ENCODE peak calls at places on chromosomes 11 and 22, in six cellular contexts. M is lung; T is CD4-positive, CD25-positive, alpha-beta regulatory T cell; C is CD8-positive, alpha-beta T cell; I is cardiac muscle cell; X is SJSA1. U is an unnamed sample.
A peak's percentile ranks its signal among the peaks of the same experiment; 100 is the strongest.

GRCh38 chr11:83157755-83158473 is 983 bp downstream of the PCF11 start:
- DNase-seq in M (peak; percentile 60), T (peak; percentile 78), C (peak; percentile 64), I (peak; percentile 59), X (peak; percentile 45), U (no peak)

GRCh38 chr22:40138866-40139265 is 38.9 kb upstream of the TNRC6B start:
- DNase-seq in M (no peak), T (no peak), C (no peak), I (no peak), X (no peak), U (no peak)

GRCh38 chr22:42984397-42984796 is 30.6 kb downstream of the PACSIN2 start:
- DNase-seq in M (no peak), T (no peak), C (no peak), I (no peak), X (no peak), U (no peak)

GRCh38 chr11:1570896-1571759 is 943 bp downstream of the DUSP8 start:
- DNase-seq in M (no peak), T (no peak), C (peak; percentile 60), I (no peak), X (no peak), U (no peak)

GRCh38 chr11:31825453-31826391 is 14.6 kb upstream of the PAX6 start:
- DNase-seq in M (no peak), T (no peak), C (no peak), I (no peak), X (no peak), U (no peak)

GRCh38 chr11:116232364-116232801 is 540.4 kb downstream of the BUD13 start:
- DNase-seq in M (no peak), T (no peak), C (no peak), I (no peak), X (no peak), U (peak; percentile 49)

GRCh38 chr11:47943721-47944554 is 36.4 kb upstream of the PTPRJ start:
- DNase-seq in M (peak; percentile 66), T (no peak), C (no peak), I (no peak), X (no peak), U (no peak)

GRCh38 chr11:117189191-117189940 is 9.8 kb upstream of the TAGLN start:
- DNase-seq in M (no peak), T (no peak), C (peak; percentile 41), I (no peak), X (peak; percentile 11), U (no peak)

GRCh38 chr11:64747961-64748715 is 4.2 kb upstream of the RASGRP2 start:
- DNase-seq in M (no peak), T (no peak), C (no peak), I (peak; percentile 27), X (no peak), U (no peak)

GRCh38 chr11:34056672-34057071 is 5.1 kb downstream of the CAPRIN1 start:
- DNase-seq in M (no peak), T (no peak), C (no peak), I (no peak), X (no peak), U (no peak)

GRCh38 chr11:125314264-125315087 is 149.9 kb downstream of the PKNOX2 start:
- DNase-seq in M (no peak), T (no peak), C (no peak), I (no peak), X (no peak), U (no peak)

GRCh38 chr11:8863838-8864237 is 47.2 kb upstream of the AKIP1 start:
- DNase-seq in M (no peak), T (no peak), C (no peak), I (peak; percentile 41), X (no peak), U (no peak)

GRCh38 chr11:109223441-109223840 is 198.5 kb upstream of the C11orf87 start:
- DNase-seq in M (no peak), T (no peak), C (no peak), I (no peak), X (no peak), U (no peak)

GRCh38 chr11:33476945-33477584 is 219.9 kb downstream of the HIPK3 start:
- DNase-seq in M (no peak), T (no peak), C (no peak), I (peak; percentile 46), X (no peak), U (no peak)

GRCh38 chr11:86182976-86183584 is 61.5 kb upstream of the EED start:
- DNase-seq in M (no peak), T (peak; percentile 78), C (peak; percentile 63), I (no peak), X (no peak), U (no peak)

GRCh38 chr11:47004595-47005033 is 68.1 kb downstream of the CSTPP1 start:
- DNase-seq in M (peak; percentile 66), T (peak; percentile 25), C (no peak), I (peak; percentile 98), X (peak; percentile 58), U (peak; percentile 86)

GRCh38 chr11:1546077-1546535 is 26.0 kb downstream of the DUSP8 start:
- DNase-seq in M (no peak), T (no peak), C (no peak), I (no peak), X (no peak), U (no peak)

GRCh38 chr11:134997652-134998320 is 585.7 kb upstream of the B3GAT1 start:
- DNase-seq in M (no peak), T (no peak), C (no peak), I (no peak), X (no peak), U (no peak)

GRCh38 chr11:8067929-8068575 is 13.0 kb upstream of the TUB start:
- DNase-seq in M (no peak), T (no peak), C (no peak), I (peak; percentile 17), X (no peak), U (no peak)

GRCh38 chr22:43876866-43877509 is 14.7 kb upstream of the SULT4A1 start:
- DNase-seq in M (no peak), T (no peak), C (no peak), I (no peak), X (no peak), U (no peak)

GRCh38 chr11:102494216-102494615 is 36.3 kb downstream of the MMP7 start:
- DNase-seq in M (no peak), T (no peak), C (no peak), I (peak; percentile 80), X (peak; percentile 52), U (peak; percentile 82)

GRCh38 chr11:69840371-69841169 is 21.4 kb upstream of the FGF3 start:
- DNase-seq in M (no peak), T (no peak), C (no peak), I (no peak), X (peak; percentile 57), U (no peak)

GRCh38 chr22:45526263-45526662 is 23.6 kb downstream of the FBLN1 start:
- DNase-seq in M (no peak), T (no peak), C (no peak), I (no peak), X (no peak), U (no peak)

GRCh38 chr11:27722117-27722844 is 22.0 kb upstream of the BDNF start:
- DNase-seq in M (no peak), T (no peak), C (no peak), I (peak; percentile 53), X (peak; percentile 49), U (no peak)

GRCh38 chr11:94183886-94184264 is 55.2 kb downstream of the PANX1 start:
- DNase-seq in M (peak; percentile 80), T (peak; percentile 20), C (no peak), I (peak; percentile 80), X (peak; percentile 46), U (peak; percentile 31)

GRCh38 chr11:26350002-26350401 is 18.1 kb downstream of the ANO3 start:
- DNase-seq in M (no peak), T (no peak), C (no peak), I (no peak), X (no peak), U (no peak)

GRCh38 chr11:65436412-65437032 is 13.9 kb downstream of the NEAT1 start:
- DNase-seq in M (no peak), T (peak; percentile 21), C (peak; percentile 42), I (peak; percentile 48), X (no peak), U (no peak)

GRCh38 chr22:25359601-25360261 is 140.3 kb downstream of the CRYBB2 start:
- DNase-seq in M (no peak), T (no peak), C (no peak), I (no peak), X (no peak), U (no peak)

GRCh38 chr22:49150801-49151221 is 676.9 kb downstream of the BRD1 start:
- DNase-seq in M (no peak), T (no peak), C (no peak), I (no peak), X (no peak), U (no peak)

GRCh38 chr11:126790550-126790981 is 210.0 kb downstream of the KIRREL3 start:
- DNase-seq in M (no peak), T (no peak), C (no peak), I (peak; percentile 73), X (peak; percentile 81), U (peak; percentile 88)

GRCh38 chr11:77455740-77456139 is 18.2 kb downstream of the PAK1 start:
- DNase-seq in M (no peak), T (no peak), C (no peak), I (no peak), X (no peak), U (no peak)
- H3K4me3 ChIP-seq in M (no peak overlapping the region), T (no peak overlapping the region), C (no peak overlapping the region), I (no peak overlapping the region), X (no peak overlapping the region), U (no peak overlapping the region)

DNA sequence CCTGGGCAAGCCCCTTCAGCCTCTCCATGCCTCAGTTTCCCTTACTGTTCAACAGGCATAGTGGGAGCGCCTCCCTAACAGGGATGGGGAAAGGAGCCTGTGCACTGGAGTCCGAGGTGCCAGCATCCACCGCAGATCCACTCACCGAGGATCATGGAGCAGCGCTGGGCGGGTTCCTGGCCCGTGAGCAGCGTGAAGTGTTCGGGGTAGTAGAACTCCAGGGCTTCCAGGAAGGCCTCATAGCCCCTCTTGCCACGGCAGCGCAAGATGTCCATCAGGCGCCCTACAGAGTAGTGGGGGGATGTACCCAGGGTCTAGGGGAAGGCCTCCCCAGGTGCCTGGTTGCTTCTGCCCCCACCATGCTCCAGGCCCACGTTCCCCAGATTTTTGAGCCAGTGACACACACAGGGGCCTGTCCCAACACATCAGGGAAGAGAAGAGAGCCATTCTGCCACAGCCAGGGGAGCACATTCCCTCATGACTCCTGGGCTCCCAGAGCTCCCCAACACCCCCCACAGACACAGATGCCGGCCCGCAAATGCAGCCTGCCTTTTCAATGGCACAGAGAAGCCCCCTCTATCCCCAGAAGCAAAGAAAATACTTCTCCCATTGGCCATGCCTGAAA is 1.3 kb downstream of the CARD10 start:
- DNase-seq in M (no peak), T (no peak), C (no peak), I (no peak), X (no peak), U (no peak)
- H3K4me3 ChIP-seq in M (no peak overlapping the region), T (no peak overlapping the region), C (no peak overlapping the region), I (no peak overlapping the region), X (peak overlapping the region; percentile 94), U (peak overlapping the region; percentile 88)

GRCh38 chr11:118786657-118787056 is 4.3 kb downstream of the DDX6 start:
- DNase-seq in M (no peak), T (no peak), C (no peak), I (no peak), X (no peak), U (no peak)
- H3K4me3 ChIP-seq in M (no peak overlapping the region), T (peak overlapping the region; percentile 85), C (peak overlapping the region; percentile 22), I (no peak overlapping the region), X (no peak overlapping the region), U (no peak overlapping the region)

DNA sequence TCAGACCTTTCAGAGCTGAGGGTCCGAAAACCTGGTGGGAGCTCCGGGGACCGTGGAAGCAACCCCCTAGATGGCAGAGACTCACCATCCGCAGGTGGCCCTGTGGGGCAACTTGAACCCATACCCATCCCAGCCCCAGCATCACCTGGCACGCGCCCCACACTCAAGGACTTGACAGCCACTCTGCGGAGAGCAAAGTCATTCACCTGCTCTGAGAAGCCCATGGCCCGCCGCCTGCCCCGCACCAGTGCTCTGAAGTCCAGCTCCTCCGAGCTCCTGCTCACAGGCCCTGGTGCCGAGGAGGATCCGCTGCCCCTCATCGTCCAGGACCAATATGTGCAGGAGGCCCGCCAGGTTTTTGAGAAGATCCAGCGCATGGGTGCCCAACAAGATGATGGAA is 2.0 kb downstream of the ARHGEF17 start:
- DNase-seq in M (no peak), T (no peak), C (no peak), I (no peak), X (no peak), U (no peak)
- H3K4me3 ChIP-seq in M (peak overlapping the region; percentile 1), T (no peak overlapping the region), C (no peak overlapping the region), I (peak overlapping the region; percentile 74), X (peak overlapping the region; percentile 75), U (peak overlapping the region; percentile 75)